ENCODE peak calls at places on chromosomes 6 and 20, in five cellular contexts. O is neuronal stem cell, P is mesenchymal stem cell, Z is H1, X is trophoblast cell. B is an unnamed sample.

GRCh38 chr6:116376149-116376548 is 5.4 kb downstream of the DSE start:
- DNase-seq in O (no peak), P (no peak), Z (no peak), X (no peak), B (no peak)

GRCh38 chr20:62246872-62247652 is 8.7 kb downstream of the OSBPL2 start:
- DNase-seq in O (no peak), P (no peak), Z (no peak), X (no peak), B (no peak)

GRCh38 chr6:35318200-35318844 is 20.7 kb downstream of the DEF6 start:
- DNase-seq in O (peak; percentile 90), P (peak; percentile 79), Z (peak; percentile 100), X (peak; percentile 88), B (peak; percentile 96)

GRCh38 chr6:17032595-17033591 is 69.0 kb upstream of the STMND1 start:
- DNase-seq in O (no peak), P (peak; percentile 94), Z (no peak), X (peak; percentile 75), B (no peak)

GRCh38 chr6:32608374-32608773 is 18.7 kb upstream of the HLA-DRB1 start:
- DNase-seq in O (no peak), P (no peak), Z (no peak), X (no peak), B (no peak)

GRCh38 chr6:121183742-121184141 is 150.5 kb downstream of the TBC1D32 start:
- DNase-seq in O (no peak), P (no peak), Z (no peak), X (no peak), B (no peak)

GRCh38 chr6:117870477-117871243 is 36.4 kb upstream of the SLC35F1 start:
- DNase-seq in O (no peak), P (no peak), Z (no peak), X (no peak), B (no peak)

GRCh38 chr6:2896741-2897140 is 6.4 kb downstream of the SERPINB9 start:
- DNase-seq in O (no peak), P (no peak), Z (no peak), X (no peak), B (no peak)

GRCh38 chr6:17865243-17865642 is 122.2 kb downstream of the KIF13A start:
- DNase-seq in O (no peak), P (no peak), Z (no peak), X (peak; percentile 65), B (no peak)

GRCh38 chr6:133184798-133185380 is 56.3 kb upstream of the EYA4 start:
- DNase-seq in O (no peak), P (peak; percentile 33), Z (no peak), X (peak; percentile 30), B (no peak)

GRCh38 chr6:83096791-83097190 is 29.3 kb downstream of the DOP1A start:
- DNase-seq in O (no peak), P (no peak), Z (no peak), X (peak; percentile 15), B (no peak)

GRCh38 chr20:50540620-50541605 is 30.7 kb downstream of the PTPN1 start:
- DNase-seq in O (no peak), P (peak; percentile 93), Z (no peak), X (peak; percentile 94), B (no peak)

GRCh38 chr20:11581271-11581670 is 336.4 kb upstream of the BTBD3 start:
- DNase-seq in O (no peak), P (no peak), Z (no peak), X (no peak), B (peak; percentile 45)

GRCh38 chr20:40275738-40276137 is 413.3 kb downstream of the MAFB start:
- DNase-seq in O (peak; percentile 35), P (no peak), Z (no peak), X (no peak), B (peak; percentile 55)

GRCh38 chr6:35955970-35956369 is 35.1 kb upstream of the SRPK1 start:
- DNase-seq in O (no peak), P (no peak), Z (no peak), X (peak; percentile 27), B (no peak)

GRCh38 chr20:34923414-34923813 is 32.2 kb downstream of the GSS start:
- DNase-seq in O (no peak), P (no peak), Z (no peak), X (no peak), B (no peak)

GRCh38 chr20:63121246-63121645 is 94.7 kb downstream of the YTHDF1 start:
- DNase-seq in O (no peak), P (no peak), Z (no peak), X (no peak), B (no peak)

GRCh38 chr6:15327271-15327670 is 81.4 kb downstream of the JARID2 start:
- DNase-seq in O (no peak), P (no peak), Z (peak; percentile 43), X (peak; percentile 64), B (no peak)

GRCh38 chr6:7644394-7644793 is 54.4 kb downstream of the SNRNP48 start:
- DNase-seq in O (no peak), P (no peak), Z (no peak), X (no peak), B (no peak)

GRCh38 chr20:62652051-62652893 is 10.0 kb downstream of the SLCO4A1 start:
- DNase-seq in O (no peak), P (peak; percentile 98), Z (peak; percentile 64), X (peak; percentile 98), B (no peak)

GRCh38 chr6:1335367-1336037 is 23.6 kb downstream of the FOXQ1 start:
- DNase-seq in O (no peak), P (peak; percentile 83), Z (no peak), X (peak; percentile 96), B (peak; percentile 33)

GRCh38 chr20:25024171-25024570 is 31.6 kb upstream of the APMAP start:
- DNase-seq in O (no peak), P (no peak), Z (no peak), X (no peak), B (no peak)

GRCh38 chr6:105593805-105594231 is 190.9 kb upstream of the PREP start:
- DNase-seq in O (no peak), P (no peak), Z (no peak), X (no peak), B (no peak)

GRCh38 chr20:54267510-54268003 is 59.7 kb downstream of the PFDN4 start:
- DNase-seq in O (no peak), P (no peak), Z (no peak), X (peak; percentile 94), B (peak; percentile 35)

GRCh38 chr20:46505501-46505900 is 7.9 kb downstream of the ZNF334 start:
- DNase-seq in O (no peak), P (no peak), Z (no peak), X (no peak), B (no peak)

GRCh38 chr6:104686550-104687155 is 173.1 kb downstream of the HACE1 start:
- DNase-seq in O (no peak), P (no peak), Z (no peak), X (no peak), B (no peak)

GRCh38 chr6:1387632-1388031 is 1.7 kb upstream of the FOXF2 start:
- DNase-seq in O (peak; percentile 23), P (no peak), Z (no peak), X (no peak), B (no peak)

GRCh38 chr20:36101201-36101600 is 53.3 kb upstream of the EPB41L1 start:
- DNase-seq in O (no peak), P (no peak), Z (no peak), X (peak; percentile 36), B (no peak)

GRCh38 chr6:6588924-6589696 is 590 bp downstream of the LY86 start:
- DNase-seq in O (no peak), P (no peak), Z (no peak), X (no peak), B (no peak)
- H2BK12ac ChIP-seq in O (no peak overlapping the region), P (no peak overlapping the region), Z (no peak overlapping the region), X (no peak overlapping the region), B (no peak overlapping the region)

GRCh38 chr20:49534314-49534713 is 33.6 kb downstream of the PTGIS start:
- DNase-seq in O (peak; percentile 67), P (peak; percentile 60), Z (peak; percentile 85), X (peak; percentile 76), B (peak; percentile 77)

GRCh38 chr20:49529470-49529869 is 38.5 kb downstream of the PTGIS start:
- DNase-seq in O (no peak), P (no peak), Z (no peak), X (peak; percentile 33), B (no peak)

GRCh38 chr20:49526568-49526967 is 41.4 kb downstream of the PTGIS start:
- DNase-seq in O (no peak), P (no peak), Z (no peak), X (no peak), B (no peak)

GRCh38 chr20:49532285-49532946 is 35.5 kb downstream of the PTGIS start:
- DNase-seq in O (no peak), P (no peak), Z (no peak), X (no peak), B (no peak)
- H2BK12ac ChIP-seq in O (no peak overlapping the region), P (no peak overlapping the region), Z (no peak overlapping the region), X (no peak overlapping the region), B (no peak overlapping the region)

GRCh38 chr6:90198758-90199425 is 97.8 kb downstream of the BACH2 start:
- DNase-seq in O (no peak), P (no peak), Z (no peak), X (no peak), B (no peak)

GRCh38 chr6:90199900-90200299 is 96.7 kb downstream of the BACH2 start:
- DNase-seq in O (no peak), P (peak; percentile 57), Z (no peak), X (no peak), B (no peak)

GRCh38 chr6:90204327-90204726 is 92.3 kb downstream of the BACH2 start:
- DNase-seq in O (no peak), P (no peak), Z (no peak), X (no peak), B (no peak)

GRCh38 chr6:90202156-90202555 is 94.5 kb downstream of the BACH2 start:
- DNase-seq in O (no peak), P (no peak), Z (no peak), X (no peak), B (no peak)

DNA sequence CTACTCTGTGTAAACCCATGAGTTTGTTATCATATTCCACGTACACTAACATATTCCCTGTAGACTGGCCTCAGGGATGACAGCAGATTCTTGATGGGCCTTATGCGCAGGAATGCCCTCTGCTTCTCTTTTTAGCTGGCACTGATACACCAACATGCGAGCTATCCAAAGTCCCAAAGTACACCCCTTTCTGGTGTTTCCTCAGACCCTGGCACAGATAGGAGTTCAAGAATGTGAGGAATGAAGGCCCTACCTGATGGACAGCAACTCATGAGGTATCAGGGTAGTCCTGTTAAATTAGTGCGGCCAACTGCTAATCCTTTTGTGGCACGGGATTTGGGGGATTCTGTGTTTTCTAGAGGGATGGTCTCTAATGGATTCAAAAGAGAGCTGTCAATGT is 93.0 kb downstream of the BACH2 start:
- DNase-seq in O (no peak), P (no peak), Z (no peak), X (no peak), B (no peak)
- H2BK12ac ChIP-seq in O (no peak overlapping the region), P (no peak overlapping the region), Z (no peak overlapping the region), X (no peak overlapping the region), B (no peak overlapping the region)

GRCh38 chr6:168039301-168039700 is 39.7 kb downstream of the FRMD1 start:
- DNase-seq in O (no peak), P (no peak), Z (no peak), X (no peak), B (no peak)

GRCh38 chr6:168039849-168040248 is 39.2 kb downstream of the FRMD1 start:
- DNase-seq in O (no peak), P (no peak), Z (no peak), X (no peak), B (no peak)

GRCh38 chr6:168037856-168038255 is 40.4 kb downstream of the KIF25 start:
- DNase-seq in O (no peak), P (no peak), Z (no peak), X (peak; percentile 76), B (no peak)

GRCh38 chr6:168037242-168037641 is 39.8 kb downstream of the KIF25 start:
- DNase-seq in O (no peak), P (peak; percentile 27), Z (no peak), X (peak; percentile 41), B (no peak)

GRCh38 chr6:168038576-168039140 is 40.4 kb downstream of the FRMD1 start:
- DNase-seq in O (no peak), P (no peak), Z (no peak), X (no peak), B (no peak)
- H2BK12ac ChIP-seq in O (no peak overlapping the region), P (no peak overlapping the region), Z (no peak overlapping the region), X (no peak overlapping the region), B (no peak overlapping the region)